ENCODE peak calls at places on chromosomes 11 and 22, in four cellular contexts. W is GM12878, V is HepG2, E is H1. N is an unnamed sample. For H3K4me1, the result is how much of the 10 kb centered on the place peaks cover.

GRCh38 chr11:72788250-72788649 is 5.6 kb downstream of the STARD10 start:
- DNase-seq in E (no peak), V (no peak), W (no peak), N (no peak)

GRCh38 chr11:126341760-126342161 is 13.7 kb upstream of the ST3GAL4 start:
- DNase-seq in V (no peak), E (no peak), W (no peak), N (no peak)

GRCh38 chr11:120208777-120209176 is 2.1 kb upstream of the OAF start:
- DNase-seq in E (no peak), W (no peak), V (peak), N (no peak)

GRCh38 chr11:64001552-64002427 is 15.6 kb downstream of the OTUB1 start:
- DNase-seq in W (no peak), E (no peak), V (no peak), N (no peak)

GRCh38 chr22:20526305-20526627 is 18.9 kb downstream of the MED15 start:
- DNase-seq in W (no peak), V (no peak), E (no peak), N (no peak)

GRCh38 chr11:126332221-126332711 is 23.2 kb upstream of the ST3GAL4 start:
- DNase-seq in V (no peak), E (no peak), W (no peak), N (no peak)

GRCh38 chr11:27973851-27974536 is 134.0 kb downstream of the KIF18A start:
- DNase-seq in E (no peak), V (no peak), W (no peak), N (no peak)

GRCh38 chr11:38191101-38191500 is 1593.1 kb upstream of the RAG2 start:
- DNase-seq in V (no peak), E (no peak), W (no peak), N (no peak)

GRCh38 chr22:30270841-30271240 is 4.2 kb upstream of the OSM start:
- DNase-seq in E (no peak), W (no peak), V (no peak), N (no peak)

GRCh38 chr22:30605449-30606110 is 1.4 kb upstream of the TCN2 start:
- DNase-seq in V (peak), W (no peak), E (no peak), N (no peak)

GRCh38 chr11:82734120-82734479 is 436 bp upstream of the FAM181B start:
- DNase-seq in W (no peak), E (no peak), V (no peak), N (no peak)
- H3K4me3 ChIP-seq in W (no peak), E (peak), V (peak), N (peak)

DNA sequence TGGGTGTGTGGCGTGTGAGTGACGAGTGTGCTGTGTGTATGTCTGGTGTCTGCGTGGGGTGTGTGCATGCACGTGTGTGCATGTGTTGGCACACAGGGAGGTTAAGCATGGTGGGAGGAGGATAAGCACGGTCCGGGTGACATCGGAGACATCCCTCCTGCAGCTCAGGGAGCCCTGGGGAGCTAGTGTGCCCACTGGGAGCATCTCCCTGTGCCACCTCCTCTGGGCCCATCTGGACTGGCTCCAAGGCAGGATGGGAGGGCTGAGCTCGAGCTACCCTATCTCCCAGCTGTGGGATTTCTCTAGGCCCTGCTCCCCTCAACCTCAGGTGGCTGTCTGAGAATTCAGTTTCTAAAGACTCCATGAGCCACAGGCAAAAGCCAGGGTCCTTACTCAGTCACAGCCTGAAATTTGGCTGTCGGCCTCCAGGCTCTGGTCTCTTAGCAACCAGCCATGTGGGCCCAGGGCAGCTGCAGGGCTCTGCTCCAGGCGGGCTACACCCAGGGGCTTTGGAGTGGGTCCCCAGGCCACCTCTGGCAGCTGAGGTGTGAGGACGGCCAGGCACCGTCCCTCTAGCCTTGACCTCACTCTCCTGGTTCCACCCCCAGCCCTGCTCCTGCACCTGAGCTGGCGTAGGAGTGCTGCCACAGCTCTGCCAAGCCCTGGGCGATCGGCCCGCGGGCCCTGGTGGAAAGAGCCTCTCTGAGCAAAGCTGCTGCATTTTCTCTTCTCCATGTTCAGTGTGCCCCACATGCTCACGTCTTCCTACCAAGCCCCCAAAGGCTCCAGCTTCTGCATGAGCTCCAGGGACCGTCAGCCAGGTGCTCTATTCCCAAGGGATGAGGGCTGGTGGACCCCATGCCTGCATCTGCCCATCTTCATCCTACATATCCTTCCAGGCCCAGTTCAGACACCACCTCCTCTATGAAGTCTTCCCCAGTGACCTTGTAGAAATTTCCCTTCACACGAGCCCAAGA is 39.7 kb downstream of the RTL6 start:
- DNase-seq in V (no peak), E (no peak), W (no peak), N (no peak)
- H3K4me1 ChIP-seq in V (under half), E (under half), W (under half), N (under half)

GRCh38 chr11:132427611-132428010 is 1057.2 kb downstream of the NTM start:
- DNase-seq in E (no peak), W (no peak), V (no peak), N (no peak)

GRCh38 chr11:132424433-132424832 is 1054.0 kb downstream of the NTM start:
- DNase-seq in V (no peak), E (no peak), W (no peak), N (no peak)

GRCh38 chr11:132423266-132423665 is 1052.9 kb downstream of the NTM start:
- DNase-seq in W (no peak), E (no peak), V (no peak), N (no peak)

GRCh38 chr11:132422725-132423124 is 1052.3 kb downstream of the NTM start:
- DNase-seq in E (no peak), W (no peak), V (no peak), N (no peak)
- TF ChIP-seq SUZ12 in E (no peak), W (no peak), V (no peak), N (no peak)

GRCh38 chr11:35619030-35619753 is 932 bp downstream of the FJX1 start:
- DNase-seq in V (no peak), W (no peak), E (no peak), N (no peak)
- H3K4me3 ChIP-seq in V (no peak), W (peak), E (peak), N (peak)

GRCh38 chr11:128187377-128187776 is 400.0 kb downstream of the ETS1 start:
- DNase-seq in V (no peak), E (no peak), W (no peak), N (no peak)
- H3K4me1 ChIP-seq in V (under half), E (under half), W (under half), N (under half)

GRCh38 chr11:12280199-12280837 is 97.1 kb upstream of the PARVA start:
- DNase-seq in W (no peak), E (no peak), V (no peak), N (no peak)
- TF ChIP-seq SUZ12 in W (no peak), E (no peak), V (no peak), N (no peak)

GRCh38 chr11:4639931-4640330 is 2.7 kb downstream of the OR51D1 start:
- DNase-seq in E (no peak), V (no peak), W (no peak), N (no peak)

GRCh38 chr11:4641501-4641900 is 2.3 kb upstream of the OR51E1 start:
- DNase-seq in W (no peak), E (no peak), V (no peak), N (no peak)

GRCh38 chr11:4636136-4636535 is 1.1 kb upstream of the OR51D1 start:
- DNase-seq in V (no peak), E (no peak), W (no peak), N (no peak)

GRCh38 chr11:4637662-4638047 is 378 bp downstream of the OR51D1 start:
- DNase-seq in W (no peak), E (no peak), V (no peak), N (no peak)

GRCh38 chr11:4636962-4637661 is at the start of gene OR51D1:
- DNase-seq in W (peak), E (peak), V (peak), N (peak)
- H3K4me3 ChIP-seq in W (no peak), E (no peak), V (no peak), N (no peak)

GRCh38 chr11:96207459-96208449 is 135.2 kb downstream of the MAML2 start:
- DNase-seq in V (peak), E (no peak), W (no peak), N (no peak)
- H3K4me1 ChIP-seq in V (under half), E (under half), W (under half), N (under half)